ENCODE peak calls at places on chromosome 17, in ten cellular contexts. Z is NCI-H2081 treated with DMSO at 0.1 percent for 48 hours; M is left lung; R is stimulated activated effector memory CD8-positive, alpha-beta T cell treated with anti-CD3 and anti-CD28 coated beads, Interleukin-12 subunit alpha, Interleukin-12 subunit beta, amount 100 ng/mL, for 72 hours; L is GOT3; T is T-helper 2 cell; G is A549; V is RWPE1; O is EH; J is mesendoderm. I is an unnamed sample.

GRCh38 chr17:1158879-1159278 is 20.9 kb downstream of the ABR start:
- DNase-seq in M (no peak), R (no peak), T (no peak), G (no peak), O (peak; percentile 47), J (no peak), Z (no peak), V (no peak), L (no peak), I (no peak)

GRCh38 chr17:16915752-16916556 is 56.0 kb downstream of the TNFRSF13B start:
- DNase-seq in Z (no peak), R (peak; percentile 69), V (peak; percentile 50), M (peak; percentile 55), J (peak; percentile 80), L (no peak), G (peak; percentile 75), T (no peak), O (peak; percentile 67), I (peak; percentile 69)

GRCh38 chr17:34665150-34665802 is 85.9 kb downstream of the TMEM132E start:
- DNase-seq in R (no peak), L (no peak), T (no peak), M (no peak), V (no peak), G (no peak), J (peak; percentile 14), Z (no peak), O (no peak), I (peak; percentile 13)

GRCh38 chr17:69761767-69762321 is 313.2 kb upstream of the KCNJ16 start:
- DNase-seq in Z (no peak), V (peak; percentile 77), G (peak; percentile 77), R (no peak), J (peak; percentile 86), O (peak; percentile 97), M (no peak), T (no peak), L (no peak), I (no peak)

GRCh38 chr17:31608659-31609254 is 217.3 kb downstream of the RAB11FIP4 start:
- DNase-seq in J (no peak), V (no peak), G (no peak), O (peak; percentile 37), R (no peak), T (no peak), Z (no peak), L (no peak), M (no peak), I (no peak)

GRCh38 chr17:4433515-4434031 is at the start of gene SPNS3:
- DNase-seq in T (peak; percentile 8), V (no peak), R (peak; percentile 75), G (no peak), Z (no peak), J (no peak), M (no peak), O (no peak), L (no peak), I (peak; percentile 73)

GRCh38 chr17:14080847-14081251 is 11.5 kb downstream of the COX10 start:
- DNase-seq in G (no peak), V (no peak), L (no peak), O (no peak), J (no peak), T (no peak), Z (no peak), M (no peak), R (no peak), I (no peak)

GRCh38 chr17:51322390-51323029 is 62.2 kb downstream of the UTP18 start:
- DNase-seq in R (no peak), G (peak; percentile 30), J (peak; percentile 85), M (no peak), V (no peak), Z (no peak), T (no peak), O (peak; percentile 12), L (no peak), I (no peak)

GRCh38 chr17:75536401-75536800 is 10.9 kb downstream of the LLGL2 start:
- DNase-seq in O (no peak), L (no peak), G (no peak), T (no peak), R (no peak), J (no peak), M (no peak), Z (no peak), V (no peak), I (no peak)

GRCh38 chr17:28042657-28042720 is at the start of gene NLK:
- DNase-seq in V (no peak), J (no peak), T (no peak), L (no peak), G (no peak), O (no peak), Z (no peak), R (no peak), M (no peak), I (no peak)

GRCh38 chr17:30086896-30087295 is 29.7 kb upstream of the NSRP1 start:
- DNase-seq in O (no peak), R (no peak), V (no peak), G (no peak), M (no peak), J (no peak), Z (no peak), L (no peak), T (no peak), I (no peak)

GRCh38 chr17:2414665-2415064 is 13.8 kb upstream of the MNT start:
- DNase-seq in L (no peak), G (no peak), T (no peak), M (no peak), Z (no peak), V (no peak), O (no peak), R (no peak), J (no peak), I (no peak)

GRCh38 chr17:74923538-74924249 is 379 bp upstream of the OTOP2 start:
- DNase-seq in J (peak; percentile 37), L (peak; percentile 3), Z (no peak), O (peak; percentile 46), T (peak; percentile 58), M (peak; percentile 78), G (peak; percentile 92), R (peak; percentile 86), V (peak; percentile 73), I (peak; percentile 76)

I was measured in activated CD8-positive, alpha-beta T cell treated with anti-CD3 and anti-CD28 coated beads for 36 hours.